ENCODE peak calls at places on chromosomes 1 and 21, in nine cellular contexts. M is PC-3, U is cardiac muscle cell, Q is uterus, R is GM06990, P is heart right ventricle, V is brain microvascular endothelial cell, F is pancreas, G is Peyer's patch. H is an unnamed sample.

GRCh38 chr1:200454425-200454824 is 44.6 kb upstream of the ZNF281 start:
- DNase-seq in Q (no peak), P (no peak), M (no peak), F (no peak), U (no peak), G (no peak), R (no peak), V (no peak), H (no peak)

GRCh38 chr1:156492013-156492590 is 8.5 kb downstream of the MEF2D start:
- DNase-seq in P (no peak), U (no peak), G (no peak), M (no peak), F (no peak), R (no peak), V (no peak), Q (no peak), H (no peak)

GRCh38 chr1:71417421-71417820 is 336.6 kb upstream of the ZRANB2 start:
- DNase-seq in P (no peak), F (no peak), V (no peak), G (no peak), R (no peak), Q (no peak), U (no peak), M (no peak), H (no peak)

GRCh38 chr21:45588086-45588825 is 46.0 kb upstream of the SLC19A1 start:
- DNase-seq in G (no peak), V (no peak), F (no peak), R (no peak), U (no peak), M (no peak), Q (no peak), P (no peak), H (no peak)

GRCh38 chr21:24955275-24955961 is 651.9 kb downstream of the MRPL39 start:
- DNase-seq in V (no peak), F (no peak), P (no peak), R (peak; percentile 53), M (no peak), U (no peak), Q (no peak), G (peak; percentile 75), H (no peak)

GRCh38 chr1:84146375-84147032 is 2.4 kb downstream of the PRKACB start:
- DNase-seq in V (no peak), G (no peak), M (peak; percentile 80), P (no peak), Q (no peak), F (no peak), R (no peak), U (no peak), H (no peak)

GRCh38 chr1:117368116-117369108 is 1.2 kb downstream of the MAN1A2 start:
- DNase-seq in U (no peak), V (no peak), R (no peak), F (no peak), Q (no peak), G (peak; percentile 20), P (no peak), M (peak; percentile 71), H (no peak)

GRCh38 chr1:93666613-93667384 is 14.8 kb downstream of the BCAR3 start:
- DNase-seq in F (no peak), V (no peak), R (no peak), G (no peak), Q (peak; percentile 27), M (peak; percentile 75), P (no peak), U (peak; percentile 36), H (no peak)

GRCh38 chr1:106879538-106879937 is 176.9 kb upstream of the PRMT6 start:
- DNase-seq in Q (no peak), V (no peak), F (peak; percentile 31), P (peak; percentile 66), R (no peak), U (peak; percentile 15), G (no peak), M (no peak), H (no peak)

DNA sequence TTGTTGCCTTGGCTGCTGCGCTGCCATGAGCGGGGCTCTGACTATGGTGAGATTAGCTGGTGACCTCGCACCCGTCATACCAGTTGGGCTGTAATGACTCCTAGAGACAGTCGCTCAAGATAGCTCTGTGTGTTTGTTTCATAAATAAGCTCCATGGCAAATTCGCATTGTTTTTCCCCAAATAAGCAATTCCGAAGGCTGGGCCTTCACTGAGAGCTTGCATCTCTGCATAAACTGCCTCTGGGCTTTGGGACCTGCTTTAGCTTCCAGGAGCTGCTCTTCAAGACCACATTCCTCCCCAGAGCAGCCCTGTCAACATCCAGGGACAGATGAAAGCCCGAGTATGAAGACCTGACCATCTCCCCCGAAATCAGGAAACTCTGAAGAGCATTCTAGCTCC is 40.7 kb upstream of the SCCPDH start:
- DNase-seq in P (no peak), G (no peak), V (no peak), F (no peak), M (no peak), U (no peak), Q (no peak), R (no peak), H (no peak)
- TF ChIP-seq CTCF in P (no peak), G (no peak), V (no peak), F (no peak), M (no peak), U (no peak), Q (no peak), R (no peak), H (no peak)

DNA sequence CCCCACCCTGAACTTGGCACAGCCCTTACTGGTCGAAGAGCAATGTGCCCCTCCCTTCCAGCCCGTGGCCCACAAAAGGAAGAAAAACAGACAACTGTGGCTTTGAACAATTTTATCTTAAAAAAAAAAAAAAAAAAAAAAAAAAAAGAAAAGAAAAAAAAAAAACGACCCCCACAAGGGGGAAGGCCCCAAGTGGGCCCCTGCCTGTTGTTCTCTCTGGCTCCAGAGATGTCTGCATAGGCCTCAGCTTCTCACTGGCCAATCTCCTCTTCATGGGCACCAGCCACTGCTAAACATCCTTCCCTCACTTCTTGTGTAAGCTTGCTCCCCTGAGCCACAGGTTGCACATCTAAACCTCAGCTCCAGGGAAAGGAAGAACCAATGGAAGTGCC is 386 bp upstream of the TSTD1 start:
- DNase-seq in Q (no peak), M (no peak), R (no peak), G (no peak), V (no peak), U (no peak), F (no peak), P (no peak), H (no peak)
- H3K4me3 ChIP-seq in Q (no peak overlapping the region), M (peak overlapping the region; percentile 65), R (peak overlapping the region; percentile 84), G (peak overlapping the region; percentile 47), V (peak overlapping the region; percentile 54), U (peak overlapping the region; percentile 51), F (peak overlapping the region; percentile 84), P (peak overlapping the region; percentile 34), H (peak overlapping the region; percentile 76)

GRCh38 chr1:41840592-41841246 is 78.0 kb downstream of the HIVEP3 start:
- DNase-seq in V (no peak), G (no peak), P (peak; percentile 42), M (peak; percentile 95), R (no peak), U (no peak), F (no peak), Q (no peak), H (no peak)

GRCh38 chr1:41844255-41844654 is 74.5 kb downstream of the HIVEP3 start:
- DNase-seq in P (no peak), F (no peak), V (no peak), U (peak; percentile 24), M (no peak), R (no peak), G (no peak), Q (no peak), H (no peak)

GRCh38 chr1:41842282-41842681 is 76.4 kb downstream of the HIVEP3 start:
- DNase-seq in P (no peak), V (no peak), Q (no peak), M (no peak), F (no peak), R (no peak), G (no peak), U (no peak), H (no peak)

GRCh38 chr1:41844781-41845180 is 73.9 kb downstream of the HIVEP3 start:
- DNase-seq in F (no peak), U (no peak), G (no peak), Q (no peak), P (no peak), M (no peak), V (no peak), R (no peak), H (no peak)

DNA sequence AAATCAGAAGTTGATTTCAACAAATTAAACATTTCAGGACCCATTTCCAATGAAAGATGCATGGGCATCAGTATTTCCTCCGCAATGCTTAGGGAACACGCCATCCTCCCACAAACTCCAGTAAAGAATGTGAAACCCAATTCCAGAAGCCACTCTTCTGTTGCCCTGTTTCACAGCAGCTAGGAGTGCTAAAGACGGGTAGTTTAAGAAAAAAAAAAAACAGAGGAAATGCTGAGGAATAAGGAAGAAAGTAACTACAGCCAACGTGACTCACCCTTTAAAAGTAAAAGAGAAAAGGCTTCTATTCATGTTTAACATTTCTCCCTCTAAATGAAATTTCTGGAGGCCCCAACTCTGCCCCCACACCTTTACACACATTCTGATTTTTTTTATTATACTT is 75.3 kb downstream of the HIVEP3 start:
- DNase-seq in Q (no peak), R (no peak), M (peak; percentile 68), F (no peak), U (no peak), P (no peak), G (no peak), V (peak; percentile 51), H (no peak)
- TF ChIP-seq CTCF in Q (no peak), R (no peak), M (no peak), F (no peak), U (peak; percentile 13), P (no peak), G (no peak), V (no peak), H (no peak)

GRCh38 chr21:43735236-43736091 is 16.5 kb downstream of the PDXK start:
- DNase-seq in R (no peak), Q (no peak), F (no peak), U (no peak), V (no peak), P (no peak), M (no peak), G (no peak), H (no peak)

GRCh38 chr21:43733529-43734071 is 14.7 kb downstream of the PDXK start:
- DNase-seq in U (no peak), V (no peak), Q (no peak), M (no peak), P (no peak), F (no peak), G (no peak), R (no peak), H (no peak)

GRCh38 chr21:43736224-43736883 is 17.4 kb downstream of the PDXK start:
- DNase-seq in F (no peak), U (no peak), G (no peak), P (no peak), R (no peak), M (peak; percentile 48), Q (no peak), V (no peak), H (no peak)

GRCh38 chr21:43734131-43734634 is 15.3 kb downstream of the PDXK start:
- DNase-seq in Q (no peak), M (no peak), V (no peak), P (no peak), U (no peak), G (no peak), R (no peak), F (peak; percentile 67), H (peak; percentile 71)

DNA sequence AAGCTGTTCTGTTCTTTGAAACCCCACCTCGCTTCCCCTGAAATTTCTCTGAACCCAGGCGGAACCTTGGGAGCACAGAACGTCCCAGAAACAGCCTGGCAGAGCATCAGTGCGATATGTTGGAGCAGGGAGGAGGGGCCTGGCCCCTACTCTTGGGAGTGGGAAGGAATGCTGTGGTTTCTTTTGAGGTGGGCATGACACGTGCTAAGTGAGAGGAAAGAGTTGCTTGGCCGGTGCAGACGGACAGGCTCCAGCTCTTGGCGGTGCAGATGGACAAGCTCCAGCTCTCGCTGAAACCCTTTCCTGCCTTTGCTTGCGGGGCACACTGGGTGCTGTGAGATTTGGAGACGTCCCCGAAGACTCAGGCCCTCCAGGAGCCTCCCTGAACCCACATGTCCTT is 15.9 kb downstream of the PDXK start:
- DNase-seq in R (no peak), M (no peak), P (no peak), V (no peak), G (no peak), Q (no peak), U (no peak), F (no peak), H (no peak)
- H3K4me3 ChIP-seq in R (no peak overlapping the region), M (no peak overlapping the region), P (no peak overlapping the region), V (no peak overlapping the region), G (no peak overlapping the region), Q (no peak overlapping the region), U (no peak overlapping the region), F (no peak overlapping the region), H (no peak overlapping the region)